ENCODE peak calls at places on chromosome 6, in nine cellular contexts. A is Peyer's patch; M is GM10248; F is CD8-positive, alpha-beta T cell; D is astrocyte of the spinal cord; G is cardiac muscle cell; Q is left lung; V is uterus; H is GM13977. X is an unnamed sample.

GRCh38 chr6:161342039-161342438 is 68.2 kb upstream of the AGPAT4 start:
- DNase-seq in A (no peak), M (no peak), F (no peak), D (no peak), G (no peak), Q (no peak), V (no peak), H (no peak), X (no peak)

GRCh38 chr6:71908162-71908765 is 21.9 kb downstream of the RIMS1 start:
- DNase-seq in A (no peak), M (no peak), F (no peak), D (no peak), G (no peak), Q (no peak), V (no peak), H (no peak), X (no peak)

GRCh38 chr6:44762496-44762895 is 375.0 kb downstream of the CDC5L start:
- DNase-seq in A (no peak), M (no peak), F (no peak), D (peak; percentile 26), G (no peak), Q (no peak), V (no peak), H (no peak), X (no peak)

GRCh38 chr6:110331816-110332215 is 26.3 kb downstream of the METTL24 start:
- DNase-seq in A (no peak), M (no peak), F (no peak), D (no peak), G (peak; percentile 30), Q (no peak), V (peak; percentile 48), H (no peak), X (no peak)

GRCh38 chr6:34246563-34247391 is 2.0 kb downstream of the SMIM29 start:
- DNase-seq in A (no peak), M (peak; percentile 66), F (peak; percentile 57), D (peak; percentile 23), G (peak; percentile 34), Q (no peak), V (no peak), H (peak; percentile 70), X (no peak)

GRCh38 chr6:41566961-41567360 is 20.8 kb downstream of the FOXP4 start:
- DNase-seq in A (no peak), M (no peak), F (no peak), D (no peak), G (no peak), Q (no peak), V (no peak), H (no peak), X (no peak)

GRCh38 chr6:107965746-107966145 is 7.7 kb upstream of the SEC63 start:
- DNase-seq in A (no peak), M (no peak), F (no peak), D (no peak), G (peak; percentile 30), Q (no peak), V (no peak), H (no peak), X (no peak)

GRCh38 chr6:163123098-163123497 is 291.4 kb upstream of the QKI start:
- DNase-seq in A (no peak), M (no peak), F (no peak), D (no peak), G (no peak), Q (no peak), V (no peak), H (no peak), X (no peak)

GRCh38 chr6:86407128-86407527 is 530.2 kb upstream of the HTR1E start:
- DNase-seq in A (no peak), M (no peak), F (no peak), D (no peak), G (no peak), Q (no peak), V (no peak), H (no peak), X (no peak)

GRCh38 chr6:41167173-41167963 is 4.5 kb upstream of the TREM2 start:
- DNase-seq in A (no peak), M (no peak), F (no peak), D (peak; percentile 16), G (peak; percentile 24), Q (no peak), V (no peak), H (no peak), X (peak; percentile 39)

GRCh38 chr6:36716476-36717093 is 19.0 kb downstream of the RAB44 start:
- DNase-seq in A (no peak), M (no peak), F (no peak), D (no peak), G (no peak), Q (no peak), V (no peak), H (no peak), X (no peak)

GRCh38 chr6:123415844-123416468 is 220.8 kb downstream of the TRDN start:
- DNase-seq in A (no peak), M (peak; percentile 29), F (peak; percentile 4), D (peak; percentile 62), G (peak; percentile 63), Q (no peak), V (peak; percentile 15), H (peak; percentile 24), X (peak; percentile 17)

GRCh38 chr6:100479180-100480035 is 14.7 kb upstream of the SIM1 start:
- DNase-seq in A (no peak), M (no peak), F (no peak), D (peak; percentile 63), G (peak; percentile 66), Q (no peak), V (no peak), H (no peak), X (no peak)

GRCh38 chr6:147347882-147348214 is 143.6 kb downstream of the STXBP5 start:
- DNase-seq in A (no peak), M (no peak), F (no peak), D (no peak), G (no peak), Q (no peak), V (no peak), H (no peak), X (no peak)

GRCh38 chr6:47135772-47136171 is 93.6 kb upstream of the ADGRF1 start:
- DNase-seq in A (no peak), M (no peak), F (no peak), D (peak; percentile 91), G (peak; percentile 89), Q (no peak), V (no peak), H (no peak), X (no peak)

GRCh38 chr6:100268326-100268725 is 196.4 kb downstream of the SIM1 start:
- DNase-seq in A (no peak), M (no peak), F (no peak), D (peak; percentile 52), G (no peak), Q (no peak), V (no peak), H (no peak), X (no peak)

GRCh38 chr6:125358898-125359297 is 57.1 kb upstream of the HDDC2 start:
- DNase-seq in A (no peak), M (no peak), F (no peak), D (no peak), G (no peak), Q (no peak), V (no peak), H (no peak), X (no peak)

GRCh38 chr6:11920566-11920965 is 91.5 kb upstream of the HIVEP1 start:
- DNase-seq in A (no peak), M (no peak), F (no peak), D (no peak), G (no peak), Q (no peak), V (no peak), H (no peak), X (no peak)

GRCh38 chr6:144857086-144857485 is 572.0 kb downstream of the UTRN start:
- DNase-seq in A (no peak), M (no peak), F (no peak), D (no peak), G (no peak), Q (no peak), V (no peak), H (no peak), X (no peak)
- TF ChIP-seq CTCF in A (no peak), M (no peak), F (no peak), D (no peak), G (no peak), Q (no peak), V (no peak), H (no peak), X (no peak)

DNA sequence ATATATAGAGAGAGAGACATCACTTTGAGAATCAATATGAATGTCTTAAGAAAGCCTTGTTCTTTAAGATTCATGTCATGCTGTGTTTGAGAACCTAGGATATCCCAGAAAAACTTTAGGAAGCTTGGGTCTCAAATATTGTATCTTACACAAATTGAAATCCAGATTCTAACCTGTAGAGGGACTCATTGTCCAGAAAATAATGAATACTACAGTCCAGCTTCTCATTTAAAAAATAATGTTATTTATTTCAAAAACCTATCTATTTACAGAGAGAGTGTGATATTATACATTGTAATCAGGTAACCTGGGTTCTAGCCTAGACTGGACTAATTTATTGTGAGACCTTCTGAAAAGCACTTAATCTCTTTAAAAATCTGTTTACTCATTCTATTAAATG is 4.2 kb downstream of the RFX6 start:
- DNase-seq in A (no peak), M (no peak), F (no peak), D (no peak), G (no peak), Q (no peak), V (no peak), H (no peak), X (no peak)
- TF ChIP-seq CTCF in A (peak; percentile 13), M (no peak), F (no peak), D (no peak), G (no peak), Q (no peak), V (no peak), H (no peak), X (peak; percentile 53)

GRCh38 chr6:158605266-158605878 is 39.2 kb downstream of the DYNLT1 start:
- DNase-seq in A (no peak), M (peak; percentile 72), F (peak; percentile 51), D (peak; percentile 73), G (peak; percentile 81), Q (no peak), V (peak; percentile 51), H (peak; percentile 79), X (peak; percentile 27)
- TF ChIP-seq CTCF in A (peak; percentile 90), M (peak; percentile 70), F (peak; percentile 69), D (peak; percentile 76), G (peak; percentile 76), Q (peak; percentile 56), V (peak; percentile 76), H (peak; percentile 80), X (peak; percentile 72)

GRCh38 chr6:42821341-42821668 is 39.5 kb downstream of the BICRAL start:
- DNase-seq in A (no peak), M (no peak), F (no peak), D (no peak), G (no peak), Q (no peak), V (no peak), H (no peak), X (no peak)

GRCh38 chr6:42818878-42819277 is 37.0 kb downstream of the BICRAL start:
- DNase-seq in A (no peak), M (no peak), F (no peak), D (no peak), G (no peak), Q (no peak), V (no peak), H (no peak), X (no peak)

GRCh38 chr6:42821846-42822245 is 40.0 kb downstream of the BICRAL start:
- DNase-seq in A (no peak), M (no peak), F (no peak), D (no peak), G (no peak), Q (no peak), V (no peak), H (no peak), X (no peak)

GRCh38 chr6:42820509-42821340 is 38.9 kb downstream of the BICRAL start:
- DNase-seq in A (no peak), M (no peak), F (no peak), D (no peak), G (no peak), Q (no peak), V (no peak), H (no peak), X (no peak)

GRCh38 chr6:42819803-42820508 is 38.1 kb downstream of the BICRAL start:
- DNase-seq in A (no peak), M (no peak), F (peak; percentile 7), D (no peak), G (peak; percentile 49), Q (no peak), V (no peak), H (no peak), X (no peak)
- TF ChIP-seq CTCF in A (peak; percentile 30), M (no peak), F (no peak), D (peak; percentile 9), G (peak; percentile 31), Q (no peak), V (no peak), H (no peak), X (peak; percentile 20)

X was measured in progenitor cell of endocrine pancreas.